ENCODE peak calls at places on chromosome 14, in nine cellular contexts. A is Panc1, D is right lobe of liver, E is esophagus squamous epithelium, N is small intestine, G is BE2C, S is K562, Q is stomach, T is Caco-2. F is an unnamed sample. For H3K4me1 and H3K9me3, the result is how much of the 10 kb centered on the place peaks cover.

GRCh38 chr14:80291099-80291498 is 79.8 kb upstream of the DIO2 start:
- DNase-seq in D (no peak), S (no peak), G (no peak), T (no peak), N (no peak), E (no peak), A (no peak), Q (no peak), F (no peak)

GRCh38 chr14:25620515-25620914 is 570.6 kb upstream of the STXBP6 start:
- DNase-seq in E (no peak), A (no peak), Q (no peak), T (no peak), N (no peak), G (no peak), S (no peak), D (no peak), F (no peak)

GRCh38 chr14:102831163-102831804 is 54.0 kb downstream of the TRAF3 start:
- DNase-seq in G (no peak), E (no peak), D (no peak), N (no peak), S (no peak), Q (no peak), A (no peak), T (no peak), F (no peak)

GRCh38 chr14:32821989-32822653 is 116.6 kb upstream of the NPAS3 start:
- DNase-seq in E (no peak), D (no peak), T (no peak), S (no peak), G (no peak), A (no peak), Q (no peak), N (no peak), F (no peak)

GRCh38 chr14:75995372-75996041 is 9.9 kb downstream of the IFT43 start:
- DNase-seq in N (no peak), A (no peak), D (no peak), E (no peak), G (no peak), T (no peak), Q (no peak), S (no peak), F (peak)

GRCh38 chr14:53110103-53110502 is 43.0 kb downstream of the DDHD1 start:
- DNase-seq in Q (no peak), A (no peak), D (no peak), G (no peak), E (no peak), T (no peak), N (no peak), S (no peak), F (no peak)

GRCh38 chr14:100147181-100147631 is 12.2 kb downstream of the DEGS2 start:
- DNase-seq in G (no peak), D (no peak), E (no peak), Q (no peak), N (peak), T (no peak), A (no peak), S (no peak), F (no peak)

GRCh38 chr14:97299661-97300060 is 502.5 kb downstream of the VRK1 start:
- DNase-seq in S (no peak), G (no peak), N (peak), Q (no peak), A (no peak), E (no peak), D (no peak), T (no peak), F (no peak)

GRCh38 chr14:50947446-50947845 is 3.2 kb upstream of the PYGL start:
- DNase-seq in S (no peak), T (no peak), D (no peak), G (no peak), A (no peak), N (no peak), Q (no peak), E (no peak), F (no peak)

GRCh38 chr14:50615566-50615965 is 52.5 kb downstream of the SAV1 start:
- DNase-seq in G (no peak), S (no peak), D (no peak), A (no peak), T (no peak), Q (no peak), E (no peak), N (no peak), F (no peak)

GRCh38 chr14:100703574-100704220 is 23.0 kb upstream of the DLK1 start:
- DNase-seq in A (no peak), S (no peak), T (peak), G (no peak), Q (no peak), E (no peak), D (no peak), N (peak), F (no peak)

GRCh38 chr14:54257424-54257823 is 139.4 kb upstream of the CDKN3 start:
- DNase-seq in T (no peak), Q (no peak), G (no peak), S (no peak), E (no peak), D (no peak), N (no peak), A (no peak), F (no peak)

GRCh38 chr14:30994681-30995620 is 30.5 kb upstream of the AP4S1 start:
- DNase-seq in T (no peak), D (no peak), Q (no peak), S (no peak), E (no peak), N (no peak), A (no peak), G (no peak), F (no peak)

GRCh38 chr14:98786456-98786855 is 485.5 kb downstream of the BCL11B start:
- DNase-seq in T (no peak), A (no peak), N (no peak), S (no peak), G (no peak), D (no peak), Q (no peak), E (no peak), F (no peak)

GRCh38 chr14:95227279-95227860 is 70.0 kb upstream of the DICER1 start:
- DNase-seq in D (no peak), S (no peak), E (no peak), Q (peak), G (peak), N (no peak), A (no peak), T (no peak), F (no peak)

GRCh38 chr14:36662258-36662542 is 540 bp downstream of the PAX9 start:
- DNase-seq in E (no peak), N (no peak), Q (no peak), S (no peak), G (no peak), T (no peak), D (no peak), A (no peak), F (no peak)

GRCh38 chr14:44736326-44736725 is 225.4 kb downstream of the KLHL28 start:
- DNase-seq in E (no peak), N (no peak), G (no peak), T (no peak), S (no peak), D (no peak), Q (no peak), A (no peak), F (no peak)

GRCh38 chr14:98218213-98218612 is 1053.8 kb downstream of the BCL11B start:
- DNase-seq in S (no peak), T (no peak), G (no peak), E (no peak), Q (no peak), A (no peak), D (no peak), N (no peak), F (no peak)

GRCh38 chr14:92565718-92566115 is 52.1 kb downstream of the RIN3 start:
- DNase-seq in A (no peak), Q (no peak), T (peak), S (no peak), N (no peak), E (no peak), G (no peak), D (no peak), F (no peak)

GRCh38 chr14:45362505-45362904 is 109.5 kb upstream of the MIS18BP1 start:
- DNase-seq in Q (no peak), T (no peak), A (no peak), E (no peak), G (no peak), S (no peak), D (no peak), N (no peak), F (no peak)

GRCh38 chr14:92584221-92584620 is 70.6 kb downstream of the RIN3 start:
- DNase-seq in Q (no peak), G (no peak), D (no peak), E (no peak), T (no peak), A (no peak), N (no peak), S (peak), F (no peak)

GRCh38 chr14:53955671-53956426 is 776 bp downstream of the BMP4 start:
- DNase-seq in N (peak), A (no peak), S (no peak), T (peak), D (peak), E (no peak), G (no peak), Q (peak), F (no peak)

GRCh38 chr14:67416085-67416484 is 4.1 kb upstream of the PLEK2 start:
- DNase-seq in N (no peak), D (peak), Q (no peak), G (no peak), A (no peak), E (no peak), T (no peak), S (peak), F (no peak)

GRCh38 chr14:71328183-71328582 is 420.9 kb downstream of the PCNX1 start:
- DNase-seq in T (no peak), E (no peak), G (no peak), D (no peak), S (no peak), Q (no peak), A (no peak), N (no peak), F (no peak)

GRCh38 chr14:95713596-95714371 is at the start of gene TCL1A:
- DNase-seq in G (no peak), N (no peak), A (no peak), Q (no peak), T (no peak), D (no peak), S (peak), E (no peak), F (no peak)

GRCh38 chr14:92880851-92881250 is 42.1 kb upstream of the CHGA start:
- DNase-seq in T (peak), N (peak), Q (no peak), E (no peak), A (no peak), G (peak), D (peak), S (no peak), F (no peak)

GRCh38 chr14:78196323-78196722 is 26.1 kb downstream of the NRXN3 start:
- DNase-seq in A (no peak), T (no peak), D (no peak), S (no peak), G (no peak), Q (no peak), N (no peak), E (no peak), F (no peak)

GRCh38 chr14:94543450-94544123 is 17.7 kb upstream of the SERPINA4 start:
- DNase-seq in D (no peak), S (no peak), A (no peak), N (no peak), Q (no peak), T (no peak), G (no peak), E (no peak), F (no peak)

GRCh38 chr14:33836895-33837577 is 113.8 kb downstream of the EGLN3 start:
- DNase-seq in A (no peak), D (no peak), S (no peak), N (no peak), T (no peak), E (no peak), G (no peak), Q (no peak), F (no peak)

DNA sequence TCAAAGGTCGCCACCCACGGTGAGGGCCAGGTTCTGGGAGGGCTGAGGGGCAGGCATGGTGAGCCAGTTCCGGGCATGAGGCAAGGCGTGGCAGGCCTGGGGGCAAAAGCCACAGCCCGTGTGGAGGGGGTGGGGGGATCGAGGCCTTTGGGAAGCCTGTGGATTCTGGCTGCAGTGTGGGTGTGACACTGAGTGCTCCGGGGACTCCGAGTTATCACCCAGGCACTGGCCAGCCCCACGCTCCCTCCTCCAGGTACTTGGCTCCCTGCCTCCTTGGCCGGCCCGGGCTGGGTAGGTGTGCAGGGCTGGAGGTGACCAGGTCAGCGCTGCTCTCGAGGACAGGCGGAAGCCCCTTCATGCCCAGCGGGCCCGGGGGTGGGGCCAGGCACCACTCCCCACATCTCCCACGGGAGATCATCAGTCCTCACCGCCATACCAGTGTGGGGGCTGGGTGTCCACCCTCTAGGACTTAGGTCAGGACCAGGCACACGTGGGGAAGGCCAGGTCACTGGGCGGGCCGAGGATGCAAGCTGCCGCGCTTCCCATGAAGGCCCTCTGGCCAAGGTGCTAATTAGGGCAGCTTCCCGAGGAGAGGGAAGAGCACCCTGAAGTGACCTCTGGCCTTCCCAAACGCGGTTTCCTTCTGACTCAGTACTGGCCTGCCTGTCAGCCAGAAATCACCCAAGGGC is 34.1 kb upstream of the TDRD9 start:
- DNase-seq in E (no peak), D (peak), Q (peak), S (no peak), A (no peak), G (no peak), T (no peak), N (peak), F (no peak)
- H3K4me1 ChIP-seq in E (under half), D (half or more), Q (half or more), S (under half), A (under half), G (under half), T (under half), N (under half), F (under half)

GRCh38 chr14:29709490-29709889 is 218.2 kb downstream of the PRKD1 start:
- DNase-seq in N (no peak), T (no peak), D (no peak), E (no peak), Q (no peak), S (no peak), G (no peak), A (no peak), F (no peak)

GRCh38 chr14:29710015-29710414 is 217.6 kb downstream of the PRKD1 start:
- DNase-seq in S (no peak), D (no peak), G (no peak), A (no peak), T (no peak), N (peak), E (no peak), Q (no peak), F (no peak)

GRCh38 chr14:29717906-29718305 is 209.7 kb downstream of the PRKD1 start:
- DNase-seq in N (no peak), D (no peak), G (no peak), Q (no peak), T (no peak), A (no peak), S (no peak), E (no peak), F (no peak)

GRCh38 chr14:29716150-29716549 is 211.5 kb downstream of the PRKD1 start:
- DNase-seq in T (no peak), G (no peak), A (no peak), D (no peak), S (no peak), Q (no peak), N (no peak), E (no peak), F (no peak)

DNA sequence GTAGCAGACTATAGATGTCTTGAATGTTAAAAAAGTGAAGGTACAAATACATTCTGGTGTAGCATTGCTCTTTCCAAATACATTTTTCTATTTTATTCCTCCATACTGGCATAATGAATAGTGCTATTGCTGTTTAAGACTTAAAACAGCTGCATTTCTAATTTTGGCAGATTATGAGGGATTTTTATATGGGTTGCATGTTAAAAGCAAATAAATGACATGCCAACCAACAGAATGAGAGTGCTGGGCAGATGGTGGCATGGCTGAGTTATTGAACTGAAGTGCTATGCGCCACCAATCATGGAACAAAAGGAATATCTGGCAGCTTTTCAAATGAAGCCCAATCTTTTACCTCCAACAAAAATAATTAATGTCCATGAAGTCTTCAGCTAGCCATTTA is 215.1 kb downstream of the PRKD1 start:
- DNase-seq in Q (no peak), D (no peak), T (no peak), G (no peak), S (no peak), A (no peak), N (no peak), E (no peak), F (no peak)
- H3K9me3 ChIP-seq in Q (under half), D (under half), T (under half), G (under half), S (under half), A (under half), N (under half), E (under half), F (under half)

DNA sequence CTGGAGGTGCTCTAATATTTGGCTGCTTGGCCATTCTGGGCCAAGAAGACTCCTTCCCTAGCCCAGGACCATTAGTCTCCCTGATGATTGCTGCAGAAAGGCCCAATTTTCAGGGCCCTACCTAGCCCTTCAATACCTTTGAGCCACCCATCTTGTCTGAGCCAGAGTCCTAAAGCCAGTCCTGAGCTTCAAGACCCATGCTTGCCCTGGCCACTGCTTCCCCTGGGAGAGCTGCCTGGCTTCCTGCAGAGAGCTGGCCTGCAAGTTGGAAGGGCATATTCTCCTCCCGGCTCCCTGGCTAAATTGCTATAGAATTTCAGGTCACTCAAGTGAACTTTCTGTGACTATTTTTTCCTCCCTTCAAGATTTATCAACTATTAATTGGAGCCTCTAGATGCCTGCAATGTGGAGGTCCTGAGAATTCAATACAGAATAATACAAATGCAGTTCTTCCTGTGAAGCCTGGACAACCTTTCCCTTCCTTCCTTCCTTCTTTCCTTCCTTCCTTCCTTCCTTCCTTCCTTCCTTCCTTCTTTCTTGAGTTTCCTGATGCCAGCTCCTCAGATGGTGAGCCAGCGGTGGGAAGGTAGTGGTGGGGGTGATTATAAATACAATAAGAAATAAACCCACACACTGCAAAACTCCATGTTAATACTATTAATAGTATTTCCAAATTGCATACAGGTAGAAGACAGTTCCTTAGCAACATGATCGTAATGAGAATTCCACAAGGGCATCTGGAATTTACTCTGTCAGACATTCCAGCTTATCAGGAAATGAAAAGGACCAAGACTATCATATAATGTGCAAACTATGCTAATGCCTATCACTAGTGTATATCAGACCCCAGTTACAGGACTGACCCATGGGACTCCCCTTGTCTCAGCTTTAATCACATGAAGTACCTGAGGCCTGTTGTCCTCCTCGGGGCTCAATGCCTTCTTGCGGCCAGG is 108.1 kb downstream of the ZFP36L1 start:
- DNase-seq in Q (no peak), E (no peak), T (no peak), G (no peak), N (no peak), S (no peak), D (no peak), A (no peak), F (no peak)
- H3K4me1 ChIP-seq in Q (half or more), E (under half), T (under half), G (under half), N (under half), S (under half), D (under half), A (under half), F (under half)

DNA sequence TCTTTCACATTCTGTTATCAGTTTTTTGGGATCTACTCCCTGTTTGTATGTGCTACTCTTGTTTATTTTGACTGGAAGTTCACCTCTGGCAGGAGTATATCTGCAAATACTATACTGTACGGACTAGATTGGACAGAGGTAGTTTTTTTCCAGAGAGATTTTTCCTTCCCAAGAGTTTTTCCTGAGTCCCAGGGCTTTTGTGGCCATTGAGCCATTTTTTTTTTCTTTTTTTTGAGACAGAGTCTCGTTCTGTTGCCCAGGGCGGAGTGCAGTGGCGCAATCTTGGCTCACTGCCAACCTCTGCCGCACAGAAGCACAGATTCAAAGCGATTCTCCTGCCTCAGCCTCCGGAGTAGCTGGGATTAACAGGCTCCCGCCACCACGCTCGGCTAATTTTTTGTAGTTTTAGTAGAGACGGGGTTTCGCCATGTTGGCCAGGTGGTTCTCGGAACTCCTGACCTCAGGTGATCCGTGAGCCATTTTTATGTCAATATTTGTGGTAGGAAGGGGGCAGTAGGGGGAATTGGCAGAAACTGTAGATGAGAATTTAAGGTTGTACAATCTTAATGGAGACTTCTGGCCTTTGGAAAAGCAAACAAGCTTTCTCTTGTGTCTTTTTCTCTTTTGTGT is 19.4 kb downstream of the KTN1 start:
- DNase-seq in E (no peak), S (no peak), T (peak), D (peak), N (peak), G (peak), Q (peak), A (peak), F (no peak)
- H3K9me3 ChIP-seq in E (under half), S (under half), T (under half), D (under half), N (under half), G (under half), Q (under half), A (under half), F (under half)